ENCODE peak calls at places on chromosomes 4 and X, in seven cellular contexts. B, D, E, K, O, X and A are unnamed samples.

GRCh38 chr4:104631000-104631399 is 136.3 kb upstream of the CXXC4 start:
- DNase-seq in O (no peak), K (no peak), X (no peak), D (no peak), B (no peak), E (no peak), A (no peak)

GRCh38 chr4:23789765-23790164 is 100.1 kb downstream of the PPARGC1A start:
- DNase-seq in O (peak; percentile 66), E (no peak), D (no peak), K (no peak), B (peak; percentile 86), X (no peak), A (no peak)

GRCh38 chrX:119990409-119990994 is 47.0 kb upstream of the NKAP start:
- DNase-seq in B (no peak), X (no peak), E (no peak), K (peak; percentile 13), D (no peak), O (no peak), A (no peak)

GRCh38 chr4:54276633-54277426 is 47.7 kb downstream of the PDGFRA start:
- DNase-seq in D (no peak), X (no peak), O (no peak), B (no peak), E (no peak), K (peak; percentile 19), A (no peak)

GRCh38 chr4:54063737-54064316 is 578 bp downstream of the CHIC2 start:
- DNase-seq in X (peak; percentile 41), B (peak; percentile 73), E (no peak), O (peak; percentile 81), D (peak; percentile 40), K (peak; percentile 39), A (no peak)

GRCh38 chrX:103376979-103377324 is 614 bp downstream of the BEX3 start:
- DNase-seq in E (no peak), X (no peak), D (peak; percentile 1), O (no peak), B (no peak), K (peak; percentile 57), A (no peak)

GRCh38 chr4:81495308-81495707 is 23.6 kb upstream of the RASGEF1B start:
- DNase-seq in X (no peak), O (no peak), E (no peak), K (no peak), B (no peak), D (no peak), A (no peak)

GRCh38 chr4:123547167-123547817 is 150.7 kb downstream of the SPRY1 start:
- DNase-seq in B (no peak), K (peak; percentile 79), O (peak; percentile 75), D (no peak), E (no peak), X (peak; percentile 78), A (peak; percentile 28)

GRCh38 chrX:151902813-151903591 is 9.7 kb upstream of the MAGEA4 start:
- DNase-seq in X (peak; percentile 28), O (no peak), K (no peak), B (peak; percentile 68), E (no peak), D (no peak), A (peak; percentile 68)

GRCh38 chrX:16466640-16467432 is 183.1 kb upstream of the S100G start:
- DNase-seq in O (no peak), X (no peak), B (no peak), D (no peak), E (no peak), K (no peak), A (peak; percentile 38)

GRCh38 chr4:48305508-48305907 is 35.8 kb upstream of the SLAIN2 start:
- DNase-seq in K (no peak), D (no peak), E (no peak), B (no peak), X (no peak), O (no peak), A (no peak)

GRCh38 chrX:117992324-117992723 is 124.3 kb downstream of the KLHL13 start:
- DNase-seq in K (no peak), O (no peak), B (no peak), E (no peak), D (no peak), X (no peak), A (no peak)

GRCh38 chrX:50432760-50433377 is 37.8 kb downstream of the DGKK start:
- DNase-seq in E (no peak), D (no peak), B (no peak), O (no peak), K (peak; percentile 67), X (no peak), A (no peak)

GRCh38 chr4:5757536-5757935 is 46.5 kb downstream of the EVC start:
- DNase-seq in B (no peak), O (no peak), E (no peak), X (no peak), D (no peak), K (no peak), A (no peak)

GRCh38 chr4:187215438-187215837 is 491.8 kb upstream of the FAT1 start:
- DNase-seq in X (no peak), D (no peak), K (no peak), B (no peak), E (no peak), O (no peak), A (no peak)

GRCh38 chr4:187224560-187224959 is 500.9 kb upstream of the FAT1 start:
- DNase-seq in B (no peak), D (no peak), O (no peak), K (no peak), X (no peak), E (no peak), A (no peak)

DNA sequence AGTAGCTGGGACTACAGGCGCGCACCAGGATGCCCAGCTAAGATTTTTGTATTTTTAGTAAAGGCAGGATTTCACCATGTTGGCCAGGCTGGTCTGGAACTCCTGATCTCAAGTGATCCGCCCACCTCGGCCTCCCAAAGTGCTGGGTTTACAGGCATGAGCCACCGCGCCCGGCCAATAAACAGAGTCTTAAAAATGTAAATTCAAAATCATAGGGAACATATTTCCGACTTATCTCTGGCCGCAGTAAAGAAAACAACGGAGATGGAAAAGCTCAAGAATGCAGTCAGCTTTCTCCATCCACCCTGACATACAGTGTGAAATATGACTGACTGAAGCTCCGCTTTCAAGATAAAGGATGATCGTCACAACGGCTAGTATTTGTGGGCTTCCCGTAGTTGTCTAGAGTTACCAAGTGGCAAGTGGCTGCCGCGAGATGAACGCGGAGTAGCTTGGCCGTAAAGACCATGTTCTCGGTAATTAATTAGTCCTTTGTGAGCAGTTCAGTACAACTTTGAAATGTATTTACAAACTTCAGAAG is 495.1 kb upstream of the FAT1 start:
- DNase-seq in K (no peak), X (no peak), E (no peak), B (no peak), D (no peak), O (no peak), A (no peak)
- H3K27ac ChIP-seq in K (no peak overlapping the region), X (no peak overlapping the region), E (no peak overlapping the region), B (no peak overlapping the region), D (no peak overlapping the region), O (no peak overlapping the region), A (no peak overlapping the region)

GRCh38 chrX:150047818-150048217 is 109.5 kb upstream of the EOLA2 start:
- DNase-seq in D (no peak), X (no peak), B (no peak), E (no peak), K (no peak), O (no peak), A (no peak)

GRCh38 chrX:150038977-150039599 is 100.8 kb upstream of the EOLA2 start:
- DNase-seq in E (no peak), O (no peak), D (no peak), B (no peak), K (no peak), X (no peak), A (no peak)

GRCh38 chrX:150041208-150041607 is 102.9 kb upstream of the EOLA2 start:
- DNase-seq in X (no peak), K (no peak), D (no peak), B (no peak), O (no peak), E (no peak), A (no peak)

GRCh38 chrX:150049647-150050046 is 111.4 kb upstream of the EOLA2 start:
- DNase-seq in B (no peak), X (no peak), E (no peak), K (no peak), D (no peak), O (no peak), A (no peak)

GRCh38 chrX:150044556-150044955 is 106.3 kb upstream of the EOLA2 start:
- DNase-seq in E (no peak), X (no peak), D (no peak), O (no peak), K (no peak), B (no peak), A (no peak)
- H3K27ac ChIP-seq in E (no peak overlapping the region), X (no peak overlapping the region), D (no peak overlapping the region), O (no peak overlapping the region), K (no peak overlapping the region), B (no peak overlapping the region), A (no peak overlapping the region)

GRCh38 chr4:1330761-1331590 is 16.0 kb upstream of the UVSSA start:
- DNase-seq in E (no peak), O (peak; percentile 61), X (no peak), D (no peak), B (no peak), K (no peak), A (no peak)

GRCh38 chr4:1334579-1334895 is 12.5 kb upstream of the UVSSA start:
- DNase-seq in O (no peak), X (no peak), D (peak; percentile 32), B (no peak), K (no peak), E (no peak), A (no peak)

GRCh38 chr4:1331591-1332353 is 15.2 kb upstream of the UVSSA start:
- DNase-seq in E (no peak), D (no peak), X (no peak), O (peak; percentile 61), K (no peak), B (no peak), A (no peak)

GRCh38 chr4:1333256-1333655 is 13.8 kb upstream of the UVSSA start:
- DNase-seq in B (peak; percentile 64), E (no peak), K (no peak), O (no peak), X (no peak), D (no peak), A (no peak)

DNA sequence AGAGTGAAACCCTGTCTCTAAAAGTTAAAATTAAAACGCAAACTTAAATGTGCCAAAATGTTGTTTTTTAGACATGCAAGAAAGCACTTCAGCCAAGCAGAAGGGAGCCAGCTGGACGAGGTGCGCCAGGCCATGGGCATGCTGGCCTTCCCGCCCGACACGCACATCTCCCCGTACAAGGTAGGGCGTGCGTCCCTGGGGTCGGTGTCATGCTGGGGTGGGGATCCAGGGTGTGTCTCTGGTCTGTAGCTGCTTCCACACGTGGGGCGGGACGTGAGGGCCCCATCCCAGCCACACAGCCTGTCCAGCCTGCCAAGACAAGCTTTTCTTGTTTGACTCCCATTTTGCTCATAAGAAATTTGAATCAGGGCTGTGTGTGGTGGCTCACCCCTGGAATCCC is 14.3 kb upstream of the UVSSA start:
- DNase-seq in X (no peak), E (no peak), K (no peak), B (peak; percentile 62), O (peak; percentile 61), D (no peak), A (no peak)
- H3K27ac ChIP-seq in X (no peak overlapping the region), E (peak overlapping the region; percentile 99), K (no peak overlapping the region), B (no peak overlapping the region), O (peak overlapping the region; percentile 14), D (no peak overlapping the region), A (peak overlapping the region; percentile 65)

GRCh38 chrX:20265221-20265725 is 1.4 kb downstream of the RPS6KA3 start:
- DNase-seq in E (peak; percentile 47), B (peak; percentile 73), O (peak; percentile 78), K (peak; percentile 75), D (peak; percentile 12), X (peak; percentile 62), A (peak; percentile 26)
- H3K27ac ChIP-seq in E (peak overlapping the region; percentile 61), B (peak overlapping the region; percentile 92), O (peak overlapping the region; percentile 91), K (no peak overlapping the region), D (peak overlapping the region; percentile 30), X (peak overlapping the region; percentile 91), A (peak overlapping the region; percentile 85)